ENCODE peak calls at places on chromosomes 5 and 9, in eight cellular contexts. X, T, N, O, Z, W, R and I are unnamed samples.

GRCh38 chr5:313265-313664 is 8.2 kb upstream of the AHRR start:
- DNase-seq in X (no peak), T (no peak), N (no peak), O (no peak), Z (no peak), W (no peak), R (no peak), I (no peak)

GRCh38 chr5:179182601-179183000 is 122.4 kb downstream of the ZNF354C start:
- DNase-seq in X (no peak), T (no peak), N (no peak), O (no peak), Z (no peak), W (no peak), R (no peak), I (no peak)

GRCh38 chr9:120324996-120325642 is 254.8 kb downstream of the CDK5RAP2 start:
- DNase-seq in X (no peak), T (no peak), N (no peak), O (no peak), Z (no peak), W (peak), R (no peak), I (no peak)

GRCh38 chr9:91245432-91246313 is 116.0 kb downstream of the AUH start:
- DNase-seq in X (peak), T (no peak), N (no peak), O (no peak), Z (no peak), W (no peak), R (peak), I (no peak)

GRCh38 chr9:130634191-130634768 is 30.1 kb upstream of the PRDM12 start:
- DNase-seq in X (no peak), T (no peak), N (no peak), O (peak), Z (no peak), W (no peak), R (no peak), I (no peak)

GRCh38 chr9:5355817-5356216 is 16.1 kb upstream of the RLN1 start:
- DNase-seq in X (no peak), T (no peak), N (no peak), O (no peak), Z (no peak), W (no peak), R (no peak), I (no peak)

GRCh38 chr5:87132696-87133095 is 135.0 kb upstream of the RASA1 start:
- DNase-seq in X (no peak), T (no peak), N (no peak), O (no peak), Z (no peak), W (no peak), R (no peak), I (no peak)

GRCh38 chr5:145246961-145247744 is 588.0 kb downstream of the PRELID2 start:
- DNase-seq in X (peak), T (no peak), N (no peak), O (no peak), Z (no peak), W (no peak), R (no peak), I (no peak)

GRCh38 chr5:98779264-98779877 is 5.9 kb downstream of the RGMB start:
- DNase-seq in X (no peak), T (no peak), N (no peak), O (no peak), Z (no peak), W (no peak), R (no peak), I (no peak)